ENCODE peak calls at places on chromosomes 3 and 15, in ten cellular contexts. Q is endothelial cell of umbilical vein, O is body of pancreas, U is stomach, F is esophagus squamous epithelium, V is HCT116, C is adrenal gland, D is A549, H is IMR-90, L is ovary. X is an unnamed sample.

GRCh38 chr3:55467099-55467498 is 20.0 kb downstream of the WNT5A start:
- DNase-seq in D (no peak), Q (no peak), C (no peak), F (no peak), V (no peak), U (no peak), H (peak), L (no peak), O (no peak), X (no peak)

GRCh38 chr3:43759297-43759782 is 68.6 kb downstream of the ABHD5 start:
- DNase-seq in V (no peak), L (no peak), O (no peak), U (no peak), D (peak), H (peak), C (no peak), F (no peak), Q (peak), X (no peak)

GRCh38 chr3:144687862-144688261 is 716.2 kb downstream of the DIPK2A start:
- DNase-seq in F (no peak), L (no peak), V (no peak), U (no peak), D (no peak), O (no peak), H (no peak), Q (no peak), C (no peak), X (no peak)

GRCh38 chr15:32898991-32899613 is 181.3 kb downstream of the GREM1 start:
- DNase-seq in H (no peak), D (no peak), C (no peak), F (no peak), L (no peak), U (no peak), O (no peak), V (no peak), Q (no peak), X (peak)

GRCh38 chr3:136883967-136884720 is 22.1 kb downstream of the NCK1 start:
- DNase-seq in C (no peak), D (no peak), F (no peak), U (no peak), Q (no peak), H (no peak), L (no peak), O (no peak), V (no peak), X (no peak)

GRCh38 chr3:140128217-140129137 is 193.5 kb downstream of the CLSTN2 start:
- DNase-seq in L (no peak), H (peak), C (peak), D (peak), F (no peak), U (peak), Q (peak), O (peak), V (peak), X (peak)

GRCh38 chr15:62641782-62642181 is 400.8 kb upstream of the TPM1 start:
- DNase-seq in U (no peak), D (no peak), O (no peak), H (no peak), F (no peak), C (peak), Q (no peak), L (no peak), V (no peak), X (no peak)

GRCh38 chr15:65766422-65767263 is 25.4 kb downstream of the DENND4A start:
- DNase-seq in H (peak), V (no peak), C (no peak), D (no peak), F (no peak), U (no peak), L (no peak), O (no peak), Q (peak), X (no peak)

GRCh38 chr3:193314161-193314560 is 64.4 kb downstream of the ATP13A5 start:
- DNase-seq in U (no peak), L (no peak), Q (no peak), V (no peak), C (no peak), D (peak), O (no peak), H (no peak), F (no peak), X (no peak)

GRCh38 chr15:67127334-67127664 is 61.9 kb downstream of the SMAD3 start:
- DNase-seq in C (no peak), D (peak), F (no peak), O (no peak), H (no peak), Q (no peak), V (no peak), U (no peak), L (no peak), X (peak)

GRCh38 chr3:129461022-129461421 is 21.0 kb downstream of the IFT122 start:
- DNase-seq in F (no peak), L (no peak), Q (no peak), O (no peak), D (no peak), U (no peak), H (peak), C (no peak), V (no peak), X (no peak)

GRCh38 chr3:73999501-73999900 is 374.8 kb upstream of the PDZRN3 start:
- DNase-seq in V (no peak), U (no peak), O (no peak), Q (no peak), F (no peak), D (no peak), C (no peak), L (no peak), H (no peak), X (no peak)

GRCh38 chr3:10762116-10762515 is 53.9 kb upstream of the SLC6A11 start:
- DNase-seq in O (no peak), U (no peak), D (no peak), C (no peak), Q (no peak), V (no peak), L (no peak), F (no peak), H (no peak), X (no peak)

GRCh38 chr15:35211240-35211952 is 126.3 kb upstream of the NANOGP8 start:
- DNase-seq in L (no peak), C (no peak), Q (no peak), V (no peak), H (no peak), D (no peak), U (no peak), O (no peak), F (no peak), X (no peak)

DNA sequence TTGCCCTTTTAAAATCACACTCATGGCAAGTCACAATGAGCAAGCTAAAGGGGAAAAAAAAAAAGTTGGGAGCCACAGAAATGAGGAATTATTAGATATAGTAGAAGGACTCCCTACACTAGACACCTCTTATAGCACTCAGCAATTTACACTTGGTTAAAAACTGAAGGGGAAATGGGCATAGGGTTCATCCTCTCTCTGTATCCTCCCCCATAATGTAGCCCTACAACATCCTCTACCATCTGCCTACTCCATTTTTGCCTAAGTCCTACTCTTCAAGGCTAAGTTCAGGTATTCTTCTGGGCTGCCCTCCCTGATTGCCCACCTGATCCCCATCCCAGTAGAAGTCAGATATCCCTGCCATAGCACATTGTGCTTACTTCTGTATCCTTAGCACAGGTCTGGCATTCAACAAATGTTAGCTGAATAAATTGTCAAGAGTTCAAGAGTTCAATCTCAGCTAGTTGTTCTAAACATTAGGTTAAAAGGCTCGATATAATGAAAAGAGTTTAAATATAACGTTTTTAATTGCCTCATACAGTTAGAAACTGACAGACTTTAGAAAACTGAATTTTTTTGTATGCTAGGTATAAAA is 14.5 kb downstream of the SETD2 start:
- DNase-seq in C (no peak), H (no peak), U (no peak), D (no peak), O (no peak), L (no peak), F (no peak), V (no peak), Q (no peak), X (no peak)
- H3K27ac ChIP-seq in C (no peak), H (no peak), U (no peak), D (no peak), O (no peak), L (no peak), F (no peak), V (no peak), Q (no peak), X (no peak)

GRCh38 chr15:82046668-82047492 is 1.1 kb upstream of the MEX3B start:
- DNase-seq in U (peak), O (peak), V (peak), D (peak), C (peak), H (peak), Q (peak), F (peak), L (peak), X (peak)

GRCh38 chr15:82047493-82048446 is 2.0 kb upstream of the MEX3B start:
- DNase-seq in L (peak), V (no peak), C (no peak), F (no peak), O (no peak), U (no peak), D (peak), H (peak), Q (peak), X (no peak)

GRCh38 chr15:82044373-82045178 is 1.2 kb downstream of the MEX3B start:
- DNase-seq in H (peak), Q (peak), F (no peak), L (peak), U (no peak), V (no peak), O (peak), D (peak), C (peak), X (peak)

GRCh38 chr15:82045179-82045891 is 483 bp downstream of the MEX3B start:
- DNase-seq in C (peak), F (no peak), Q (peak), L (peak), U (no peak), D (peak), V (no peak), H (peak), O (peak), X (peak)

DNA sequence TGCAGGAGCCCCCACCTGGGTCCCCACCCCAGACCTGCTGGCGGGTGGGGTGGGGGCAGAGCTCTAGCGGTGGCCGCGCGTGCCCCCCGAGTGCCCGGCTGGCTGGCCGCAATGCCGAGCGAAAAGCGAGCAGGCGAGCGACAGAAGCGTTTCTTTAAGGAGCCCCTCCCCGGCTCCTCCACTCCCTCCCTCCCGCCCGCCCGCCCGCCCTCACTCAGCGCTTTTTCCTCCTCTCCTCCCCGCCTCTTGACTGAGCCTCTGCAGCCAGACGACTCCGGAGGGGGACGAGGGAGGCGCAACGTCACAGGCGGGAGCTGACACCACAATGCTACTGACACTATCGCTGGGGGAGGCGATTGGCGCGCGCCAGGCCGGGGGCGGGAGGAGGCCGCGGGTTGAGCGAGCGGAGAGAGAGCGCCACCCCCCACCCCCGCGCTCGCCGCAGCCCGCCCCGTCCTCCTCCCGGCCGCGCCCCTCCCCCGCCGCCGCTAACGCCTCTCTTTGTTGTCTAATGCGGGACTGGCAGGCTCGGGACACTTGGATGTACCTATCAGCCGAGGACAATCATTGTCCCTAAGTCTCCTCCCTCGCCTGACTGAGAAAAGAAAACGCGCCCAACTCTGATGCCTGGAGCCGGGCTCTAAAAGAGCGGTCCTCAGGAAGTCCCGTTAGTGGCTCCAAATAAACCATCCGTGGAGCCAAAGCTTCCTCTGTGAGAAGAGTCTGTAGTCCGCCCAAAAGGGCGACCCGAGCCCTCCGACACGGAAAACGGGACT is at the start of gene MEX3B:
- DNase-seq in F (peak), H (peak), Q (peak), D (peak), O (peak), L (peak), C (peak), U (peak), V (peak), X (peak)
- TF ChIP-seq POLR2A in F (peak), H (peak), Q (peak), D (peak), O (no peak), L (no peak), C (peak), U (no peak), V (no peak), X (peak)

GRCh38 chr15:68610825-68611224 is 32.0 kb downstream of the CORO2B start:
- DNase-seq in L (no peak), U (no peak), H (no peak), O (no peak), C (no peak), Q (no peak), D (no peak), V (no peak), F (no peak), X (no peak)
- H3K27ac ChIP-seq in L (peak), U (peak), H (no peak), O (no peak), C (no peak), Q (no peak), D (no peak), V (no peak), F (peak), X (no peak)

DNA sequence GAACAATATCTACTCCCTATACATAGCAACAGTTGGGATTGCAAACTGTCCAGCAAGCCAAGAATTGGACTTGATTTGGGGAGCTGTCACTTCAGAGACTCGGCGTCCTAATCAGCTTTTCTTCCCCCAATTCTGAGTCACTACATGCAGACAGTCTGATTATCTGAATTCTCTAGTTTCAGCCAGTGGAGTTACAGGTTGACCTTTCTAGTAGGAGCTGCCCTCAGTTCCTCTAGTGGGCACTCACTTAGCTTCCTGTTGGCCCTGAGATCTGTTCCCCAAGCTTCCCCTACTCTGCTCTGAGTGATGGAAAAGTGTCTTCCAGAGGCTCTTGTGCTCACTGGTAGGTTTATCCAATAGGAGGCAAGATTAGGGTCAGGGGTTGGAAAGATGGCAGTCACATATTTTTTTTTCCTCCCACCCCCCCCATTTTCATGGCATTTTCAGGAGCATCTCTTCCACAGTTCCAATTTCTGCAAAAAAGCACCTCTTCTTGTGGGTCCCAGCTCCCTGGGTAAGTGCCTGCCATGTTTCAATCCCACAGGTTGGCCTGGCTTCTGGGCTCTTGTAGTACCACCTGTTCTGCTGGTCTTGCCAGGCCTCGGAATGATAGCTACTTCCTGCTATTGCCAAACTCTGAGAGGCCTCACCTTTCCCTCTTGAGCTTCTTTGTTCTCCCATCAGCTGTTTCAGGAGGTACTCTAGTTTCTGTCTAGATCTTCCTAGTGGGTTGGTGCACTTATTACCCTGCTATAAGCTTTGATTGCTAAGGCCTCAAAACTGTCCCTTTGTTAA is 182.2 kb downstream of the RAP2B start:
- DNase-seq in C (no peak), D (no peak), H (no peak), L (no peak), F (no peak), Q (no peak), V (no peak), O (no peak), U (no peak), X (no peak)
- TF ChIP-seq POLR2A in C (no peak), D (no peak), H (no peak), L (no peak), F (no peak), Q (no peak), V (no peak), O (no peak), U (no peak), X (no peak)

GRCh38 chr3:15616053-15616452 is 14.5 kb downstream of the BTD start:
- DNase-seq in L (no peak), H (peak), O (no peak), U (no peak), D (no peak), Q (no peak), F (no peak), V (no peak), C (no peak), X (no peak)
- H3K27ac ChIP-seq in L (no peak), H (no peak), O (no peak), U (no peak), D (no peak), Q (no peak), F (no peak), V (no peak), C (no peak), X (no peak)

GRCh38 chr15:69456208-69457166 is 3.9 kb downstream of the RPLP1 start:
- DNase-seq in U (no peak), H (no peak), V (no peak), D (no peak), O (no peak), C (no peak), L (no peak), Q (no peak), F (no peak), X (no peak)
- TF ChIP-seq POLR2A in U (no peak), H (no peak), V (peak), D (no peak), O (no peak), C (no peak), L (no peak), Q (peak), F (no peak), X (no peak)

X was measured in transverse colon.